ENCODE peak calls at places on chromosomes 5 and 9, in four cellular contexts. One of them, this sample, is unnamed.

GRCh38 chr9:70093944-70094343 is 50.3 kb downstream of the MAMDC2 start:
- DNase-seq in activated CD4-positive, CD25-positive, alpha-beta regulatory T cell treated with anti-CD3 and anti-CD28 coated beads, Interleukin-2, amount 50 U/mL, for 16 hours: no peak
- DNase-seq in NCI-H1092 treated with DMSO at 0.1 percent for 48 hours: no peak
- DNase-seq in activated T-helper 1 cell treated with anti-CD3 and anti-CD28 coated beads, Interleukin-2, amount 50 U/mL, for 16 hours: no peak
- DNase-seq in this sample: no peak

GRCh38 chr9:2418619-2419018 is 203.0 kb upstream of the VLDLR start:
- DNase-seq in activated CD4-positive, CD25-positive, alpha-beta regulatory T cell treated with anti-CD3 and anti-CD28 coated beads, Interleukin-2, amount 50 U/mL, for 16 hours: no peak
- DNase-seq in NCI-H1092 treated with DMSO at 0.1 percent for 48 hours: peak; percentile 59
- DNase-seq in activated T-helper 1 cell treated with anti-CD3 and anti-CD28 coated beads, Interleukin-2, amount 50 U/mL, for 16 hours: no peak
- DNase-seq in this sample: peak; percentile 6

GRCh38 chr5:66440202-66440680 is 156.0 kb upstream of the MAST4 start:
- DNase-seq in activated CD4-positive, CD25-positive, alpha-beta regulatory T cell treated with anti-CD3 and anti-CD28 coated beads, Interleukin-2, amount 50 U/mL, for 16 hours: no peak
- DNase-seq in NCI-H1092 treated with DMSO at 0.1 percent for 48 hours: no peak
- DNase-seq in activated T-helper 1 cell treated with anti-CD3 and anti-CD28 coated beads, Interleukin-2, amount 50 U/mL, for 16 hours: no peak
- DNase-seq in this sample: no peak

GRCh38 chr5:89929834-89930233 is 479.7 kb downstream of the CETN3 start:
- DNase-seq in activated CD4-positive, CD25-positive, alpha-beta regulatory T cell treated with anti-CD3 and anti-CD28 coated beads, Interleukin-2, amount 50 U/mL, for 16 hours: no peak
- DNase-seq in NCI-H1092 treated with DMSO at 0.1 percent for 48 hours: no peak
- DNase-seq in activated T-helper 1 cell treated with anti-CD3 and anti-CD28 coated beads, Interleukin-2, amount 50 U/mL, for 16 hours: no peak
- DNase-seq in this sample: no peak

GRCh38 chr9:97918641-97919040 is 3.7 kb downstream of the TRMO start:
- DNase-seq in activated CD4-positive, CD25-positive, alpha-beta regulatory T cell treated with anti-CD3 and anti-CD28 coated beads, Interleukin-2, amount 50 U/mL, for 16 hours: no peak
- DNase-seq in NCI-H1092 treated with DMSO at 0.1 percent for 48 hours: no peak
- DNase-seq in activated T-helper 1 cell treated with anti-CD3 and anti-CD28 coated beads, Interleukin-2, amount 50 U/mL, for 16 hours: no peak
- DNase-seq in this sample: no peak

GRCh38 chr5:90344693-90345092 is 64.9 kb downstream of the CETN3 start:
- DNase-seq in activated CD4-positive, CD25-positive, alpha-beta regulatory T cell treated with anti-CD3 and anti-CD28 coated beads, Interleukin-2, amount 50 U/mL, for 16 hours: no peak
- DNase-seq in NCI-H1092 treated with DMSO at 0.1 percent for 48 hours: no peak
- DNase-seq in activated T-helper 1 cell treated with anti-CD3 and anti-CD28 coated beads, Interleukin-2, amount 50 U/mL, for 16 hours: no peak
- DNase-seq in this sample: no peak

GRCh38 chr9:128456613-128457061 is 831 bp downstream of the ODF2 start:
- DNase-seq in activated CD4-positive, CD25-positive, alpha-beta regulatory T cell treated with anti-CD3 and anti-CD28 coated beads, Interleukin-2, amount 50 U/mL, for 16 hours: peak; percentile 47
- DNase-seq in NCI-H1092 treated with DMSO at 0.1 percent for 48 hours: peak; percentile 71
- DNase-seq in activated T-helper 1 cell treated with anti-CD3 and anti-CD28 coated beads, Interleukin-2, amount 50 U/mL, for 16 hours: peak; percentile 45
- DNase-seq in this sample: peak; percentile 59

GRCh38 chr5:140142802-140143201 is 17.1 kb downstream of the IGIP start:
- DNase-seq in activated CD4-positive, CD25-positive, alpha-beta regulatory T cell treated with anti-CD3 and anti-CD28 coated beads, Interleukin-2, amount 50 U/mL, for 16 hours: no peak
- DNase-seq in NCI-H1092 treated with DMSO at 0.1 percent for 48 hours: no peak
- DNase-seq in activated T-helper 1 cell treated with anti-CD3 and anti-CD28 coated beads, Interleukin-2, amount 50 U/mL, for 16 hours: no peak
- DNase-seq in this sample: no peak

GRCh38 chr5:91928751-91929521 is 545.8 kb upstream of the ARRDC3 start:
- DNase-seq in activated CD4-positive, CD25-positive, alpha-beta regulatory T cell treated with anti-CD3 and anti-CD28 coated beads, Interleukin-2, amount 50 U/mL, for 16 hours: no peak
- DNase-seq in NCI-H1092 treated with DMSO at 0.1 percent for 48 hours: peak; percentile 42
- DNase-seq in activated T-helper 1 cell treated with anti-CD3 and anti-CD28 coated beads, Interleukin-2, amount 50 U/mL, for 16 hours: no peak
- DNase-seq in this sample: peak; percentile 68

GRCh38 chr5:1477341-1477740 is 32.1 kb upstream of the SLC6A3 start:
- DNase-seq in activated CD4-positive, CD25-positive, alpha-beta regulatory T cell treated with anti-CD3 and anti-CD28 coated beads, Interleukin-2, amount 50 U/mL, for 16 hours: no peak
- DNase-seq in NCI-H1092 treated with DMSO at 0.1 percent for 48 hours: no peak
- DNase-seq in activated T-helper 1 cell treated with anti-CD3 and anti-CD28 coated beads, Interleukin-2, amount 50 U/mL, for 16 hours: no peak
- DNase-seq in this sample: no peak

GRCh38 chr5:127550652-127551409 is 33.4 kb downstream of the PRRC1 start:
- DNase-seq in activated CD4-positive, CD25-positive, alpha-beta regulatory T cell treated with anti-CD3 and anti-CD28 coated beads, Interleukin-2, amount 50 U/mL, for 16 hours: no peak
- DNase-seq in NCI-H1092 treated with DMSO at 0.1 percent for 48 hours: no peak
- DNase-seq in activated T-helper 1 cell treated with anti-CD3 and anti-CD28 coated beads, Interleukin-2, amount 50 U/mL, for 16 hours: no peak
- DNase-seq in this sample: no peak

GRCh38 chr9:5621327-5621726 is 7.6 kb upstream of the RIC1 start:
- DNase-seq in activated CD4-positive, CD25-positive, alpha-beta regulatory T cell treated with anti-CD3 and anti-CD28 coated beads, Interleukin-2, amount 50 U/mL, for 16 hours: no peak
- DNase-seq in NCI-H1092 treated with DMSO at 0.1 percent for 48 hours: no peak
- DNase-seq in activated T-helper 1 cell treated with anti-CD3 and anti-CD28 coated beads, Interleukin-2, amount 50 U/mL, for 16 hours: no peak
- DNase-seq in this sample: peak; percentile 13

GRCh38 chr9:19085295-19085694 is 17.4 kb downstream of the HAUS6 start:
- DNase-seq in activated CD4-positive, CD25-positive, alpha-beta regulatory T cell treated with anti-CD3 and anti-CD28 coated beads, Interleukin-2, amount 50 U/mL, for 16 hours: no peak
- DNase-seq in NCI-H1092 treated with DMSO at 0.1 percent for 48 hours: peak; percentile 37
- DNase-seq in activated T-helper 1 cell treated with anti-CD3 and anti-CD28 coated beads, Interleukin-2, amount 50 U/mL, for 16 hours: no peak
- DNase-seq in this sample: no peak

GRCh38 chr9:132670816-132671371 is 630 bp downstream of the GTF3C4 start:
- DNase-seq in activated CD4-positive, CD25-positive, alpha-beta regulatory T cell treated with anti-CD3 and anti-CD28 coated beads, Interleukin-2, amount 50 U/mL, for 16 hours: peak; percentile 10
- DNase-seq in NCI-H1092 treated with DMSO at 0.1 percent for 48 hours: no peak
- DNase-seq in activated T-helper 1 cell treated with anti-CD3 and anti-CD28 coated beads, Interleukin-2, amount 50 U/mL, for 16 hours: peak; percentile 47
- DNase-seq in this sample: no peak

GRCh38 chr5:66864240-66864884 is 268.2 kb downstream of the MAST4 start:
- DNase-seq in activated CD4-positive, CD25-positive, alpha-beta regulatory T cell treated with anti-CD3 and anti-CD28 coated beads, Interleukin-2, amount 50 U/mL, for 16 hours: peak; percentile 6
- DNase-seq in NCI-H1092 treated with DMSO at 0.1 percent for 48 hours: no peak
- DNase-seq in activated T-helper 1 cell treated with anti-CD3 and anti-CD28 coated beads, Interleukin-2, amount 50 U/mL, for 16 hours: no peak
- DNase-seq in this sample: peak; percentile 40

GRCh38 chr9:107489687-107490605 is at the start of gene KLF4:
- DNase-seq in activated CD4-positive, CD25-positive, alpha-beta regulatory T cell treated with anti-CD3 and anti-CD28 coated beads, Interleukin-2, amount 50 U/mL, for 16 hours: no peak
- DNase-seq in NCI-H1092 treated with DMSO at 0.1 percent for 48 hours: peak; percentile 92
- DNase-seq in activated T-helper 1 cell treated with anti-CD3 and anti-CD28 coated beads, Interleukin-2, amount 50 U/mL, for 16 hours: peak; percentile 22
- DNase-seq in this sample: peak; percentile 91

GRCh38 chr9:121906074-121906520 is 187.0 kb downstream of the TTLL11 start:
- DNase-seq in activated CD4-positive, CD25-positive, alpha-beta regulatory T cell treated with anti-CD3 and anti-CD28 coated beads, Interleukin-2, amount 50 U/mL, for 16 hours: no peak
- DNase-seq in NCI-H1092 treated with DMSO at 0.1 percent for 48 hours: no peak
- DNase-seq in activated T-helper 1 cell treated with anti-CD3 and anti-CD28 coated beads, Interleukin-2, amount 50 U/mL, for 16 hours: no peak
- DNase-seq in this sample: no peak

GRCh38 chr9:115204827-115205506 is 87.0 kb upstream of the TNC start:
- DNase-seq in activated CD4-positive, CD25-positive, alpha-beta regulatory T cell treated with anti-CD3 and anti-CD28 coated beads, Interleukin-2, amount 50 U/mL, for 16 hours: no peak
- DNase-seq in NCI-H1092 treated with DMSO at 0.1 percent for 48 hours: no peak
- DNase-seq in activated T-helper 1 cell treated with anti-CD3 and anti-CD28 coated beads, Interleukin-2, amount 50 U/mL, for 16 hours: no peak
- DNase-seq in this sample: peak; percentile 31

GRCh38 chr9:38017149-38017884 is 51.7 kb downstream of the SHB start:
- DNase-seq in activated CD4-positive, CD25-positive, alpha-beta regulatory T cell treated with anti-CD3 and anti-CD28 coated beads, Interleukin-2, amount 50 U/mL, for 16 hours: no peak
- DNase-seq in NCI-H1092 treated with DMSO at 0.1 percent for 48 hours: peak; percentile 37
- DNase-seq in activated T-helper 1 cell treated with anti-CD3 and anti-CD28 coated beads, Interleukin-2, amount 50 U/mL, for 16 hours: no peak
- DNase-seq in this sample: no peak

GRCh38 chr5:124477002-124477546 is 269.4 kb downstream of the ZNF608 start:
- DNase-seq in activated CD4-positive, CD25-positive, alpha-beta regulatory T cell treated with anti-CD3 and anti-CD28 coated beads, Interleukin-2, amount 50 U/mL, for 16 hours: no peak
- DNase-seq in NCI-H1092 treated with DMSO at 0.1 percent for 48 hours: no peak
- DNase-seq in activated T-helper 1 cell treated with anti-CD3 and anti-CD28 coated beads, Interleukin-2, amount 50 U/mL, for 16 hours: no peak
- DNase-seq in this sample: no peak

GRCh38 chr9:107847977-107848376 is 358.4 kb upstream of the KLF4 start:
- DNase-seq in activated CD4-positive, CD25-positive, alpha-beta regulatory T cell treated with anti-CD3 and anti-CD28 coated beads, Interleukin-2, amount 50 U/mL, for 16 hours: no peak
- DNase-seq in NCI-H1092 treated with DMSO at 0.1 percent for 48 hours: no peak
- DNase-seq in activated T-helper 1 cell treated with anti-CD3 and anti-CD28 coated beads, Interleukin-2, amount 50 U/mL, for 16 hours: no peak
- DNase-seq in this sample: peak; percentile 17

GRCh38 chr9:4750021-4750673 is 9.1 kb upstream of the AK3 start:
- DNase-seq in activated CD4-positive, CD25-positive, alpha-beta regulatory T cell treated with anti-CD3 and anti-CD28 coated beads, Interleukin-2, amount 50 U/mL, for 16 hours: no peak
- DNase-seq in NCI-H1092 treated with DMSO at 0.1 percent for 48 hours: peak; percentile 35
- DNase-seq in activated T-helper 1 cell treated with anti-CD3 and anti-CD28 coated beads, Interleukin-2, amount 50 U/mL, for 16 hours: no peak
- DNase-seq in this sample: peak; percentile 30

GRCh38 chr5:56706504-56706903 is 108.8 kb upstream of the MAP3K1 start:
- DNase-seq in activated CD4-positive, CD25-positive, alpha-beta regulatory T cell treated with anti-CD3 and anti-CD28 coated beads, Interleukin-2, amount 50 U/mL, for 16 hours: no peak
- DNase-seq in NCI-H1092 treated with DMSO at 0.1 percent for 48 hours: no peak
- DNase-seq in activated T-helper 1 cell treated with anti-CD3 and anti-CD28 coated beads, Interleukin-2, amount 50 U/mL, for 16 hours: no peak
- DNase-seq in this sample: no peak

GRCh38 chr5:73764586-73764985 is 138.6 kb downstream of the ARHGEF28 start:
- DNase-seq in activated CD4-positive, CD25-positive, alpha-beta regulatory T cell treated with anti-CD3 and anti-CD28 coated beads, Interleukin-2, amount 50 U/mL, for 16 hours: no peak
- DNase-seq in NCI-H1092 treated with DMSO at 0.1 percent for 48 hours: no peak
- DNase-seq in activated T-helper 1 cell treated with anti-CD3 and anti-CD28 coated beads, Interleukin-2, amount 50 U/mL, for 16 hours: no peak
- DNase-seq in this sample: peak; percentile 47

GRCh38 chr9:12702160-12702758 is 9.1 kb downstream of the TYRP1 start:
- DNase-seq in activated CD4-positive, CD25-positive, alpha-beta regulatory T cell treated with anti-CD3 and anti-CD28 coated beads, Interleukin-2, amount 50 U/mL, for 16 hours: no peak
- DNase-seq in NCI-H1092 treated with DMSO at 0.1 percent for 48 hours: no peak
- DNase-seq in activated T-helper 1 cell treated with anti-CD3 and anti-CD28 coated beads, Interleukin-2, amount 50 U/mL, for 16 hours: no peak
- DNase-seq in this sample: peak; percentile 57

GRCh38 chr9:105964171-105964570 is 269.8 kb downstream of the TMEM38B start:
- DNase-seq in activated CD4-positive, CD25-positive, alpha-beta regulatory T cell treated with anti-CD3 and anti-CD28 coated beads, Interleukin-2, amount 50 U/mL, for 16 hours: no peak
- DNase-seq in NCI-H1092 treated with DMSO at 0.1 percent for 48 hours: no peak
- DNase-seq in activated T-helper 1 cell treated with anti-CD3 and anti-CD28 coated beads, Interleukin-2, amount 50 U/mL, for 16 hours: no peak
- DNase-seq in this sample: no peak

GRCh38 chr5:94847726-94848125 is 229.3 kb downstream of the SLF1 start:
- DNase-seq in activated CD4-positive, CD25-positive, alpha-beta regulatory T cell treated with anti-CD3 and anti-CD28 coated beads, Interleukin-2, amount 50 U/mL, for 16 hours: no peak
- DNase-seq in NCI-H1092 treated with DMSO at 0.1 percent for 48 hours: no peak
- DNase-seq in activated T-helper 1 cell treated with anti-CD3 and anti-CD28 coated beads, Interleukin-2, amount 50 U/mL, for 16 hours: no peak
- DNase-seq in this sample: no peak

GRCh38 chr9:95696701-95697100 is 178.8 kb upstream of the ERCC6L2 start:
- DNase-seq in activated CD4-positive, CD25-positive, alpha-beta regulatory T cell treated with anti-CD3 and anti-CD28 coated beads, Interleukin-2, amount 50 U/mL, for 16 hours: no peak
- DNase-seq in NCI-H1092 treated with DMSO at 0.1 percent for 48 hours: no peak
- DNase-seq in activated T-helper 1 cell treated with anti-CD3 and anti-CD28 coated beads, Interleukin-2, amount 50 U/mL, for 16 hours: no peak
- DNase-seq in this sample: peak; percentile 21

GRCh38 chr9:133054966-133055365 is 6.8 kb upstream of the CEL start:
- DNase-seq in activated CD4-positive, CD25-positive, alpha-beta regulatory T cell treated with anti-CD3 and anti-CD28 coated beads, Interleukin-2, amount 50 U/mL, for 16 hours: no peak
- DNase-seq in NCI-H1092 treated with DMSO at 0.1 percent for 48 hours: no peak
- DNase-seq in activated T-helper 1 cell treated with anti-CD3 and anti-CD28 coated beads, Interleukin-2, amount 50 U/mL, for 16 hours: no peak
- DNase-seq in this sample: no peak

GRCh38 chr9:27625751-27626628 is 52.7 kb upstream of the C9orf72 start:
- DNase-seq in activated CD4-positive, CD25-positive, alpha-beta regulatory T cell treated with anti-CD3 and anti-CD28 coated beads, Interleukin-2, amount 50 U/mL, for 16 hours: no peak
- DNase-seq in NCI-H1092 treated with DMSO at 0.1 percent for 48 hours: no peak
- DNase-seq in activated T-helper 1 cell treated with anti-CD3 and anti-CD28 coated beads, Interleukin-2, amount 50 U/mL, for 16 hours: no peak
- DNase-seq in this sample: peak; percentile 40

GRCh38 chr5:135076801-135077200 is 42.8 kb upstream of the PITX1 start:
- DNase-seq in activated CD4-positive, CD25-positive, alpha-beta regulatory T cell treated with anti-CD3 and anti-CD28 coated beads, Interleukin-2, amount 50 U/mL, for 16 hours: no peak
- DNase-seq in NCI-H1092 treated with DMSO at 0.1 percent for 48 hours: no peak
- DNase-seq in activated T-helper 1 cell treated with anti-CD3 and anti-CD28 coated beads, Interleukin-2, amount 50 U/mL, for 16 hours: no peak
- DNase-seq in this sample: no peak

GRCh38 chr9:87465791-87466190 is 31.9 kb upstream of the DAPK1 start:
- DNase-seq in activated CD4-positive, CD25-positive, alpha-beta regulatory T cell treated with anti-CD3 and anti-CD28 coated beads, Interleukin-2, amount 50 U/mL, for 16 hours: no peak
- DNase-seq in NCI-H1092 treated with DMSO at 0.1 percent for 48 hours: no peak
- DNase-seq in activated T-helper 1 cell treated with anti-CD3 and anti-CD28 coated beads, Interleukin-2, amount 50 U/mL, for 16 hours: no peak
- DNase-seq in this sample: no peak

GRCh38 chr5:113047234-113047633 is 70.6 kb downstream of the DCP2 start:
- DNase-seq in activated CD4-positive, CD25-positive, alpha-beta regulatory T cell treated with anti-CD3 and anti-CD28 coated beads, Interleukin-2, amount 50 U/mL, for 16 hours: no peak
- DNase-seq in NCI-H1092 treated with DMSO at 0.1 percent for 48 hours: no peak
- DNase-seq in activated T-helper 1 cell treated with anti-CD3 and anti-CD28 coated beads, Interleukin-2, amount 50 U/mL, for 16 hours: no peak
- DNase-seq in this sample: peak; percentile 89

GRCh38 chr5:14142856-14143508 is at the start of gene TRIO:
- DNase-seq in activated CD4-positive, CD25-positive, alpha-beta regulatory T cell treated with anti-CD3 and anti-CD28 coated beads, Interleukin-2, amount 50 U/mL, for 16 hours: peak; percentile 31
- DNase-seq in NCI-H1092 treated with DMSO at 0.1 percent for 48 hours: peak; percentile 93
- DNase-seq in activated T-helper 1 cell treated with anti-CD3 and anti-CD28 coated beads, Interleukin-2, amount 50 U/mL, for 16 hours: peak; percentile 48
- DNase-seq in this sample: peak; percentile 95

GRCh38 chr5:174532453-174533126 is 191.8 kb upstream of the MSX2 start:
- DNase-seq in activated CD4-positive, CD25-positive, alpha-beta regulatory T cell treated with anti-CD3 and anti-CD28 coated beads, Interleukin-2, amount 50 U/mL, for 16 hours: no peak
- DNase-seq in NCI-H1092 treated with DMSO at 0.1 percent for 48 hours: no peak
- DNase-seq in activated T-helper 1 cell treated with anti-CD3 and anti-CD28 coated beads, Interleukin-2, amount 50 U/mL, for 16 hours: no peak
- DNase-seq in this sample: peak; percentile 96

GRCh38 chr9:114289571-114290481 is 33.1 kb upstream of the ORM1 start:
- DNase-seq in activated CD4-positive, CD25-positive, alpha-beta regulatory T cell treated with anti-CD3 and anti-CD28 coated beads, Interleukin-2, amount 50 U/mL, for 16 hours: no peak
- DNase-seq in NCI-H1092 treated with DMSO at 0.1 percent for 48 hours: no peak
- DNase-seq in activated T-helper 1 cell treated with anti-CD3 and anti-CD28 coated beads, Interleukin-2, amount 50 U/mL, for 16 hours: no peak
- DNase-seq in this sample: no peak

GRCh38 chr9:95879591-95879990 is 4.1 kb downstream of the ERCC6L2 start:
- DNase-seq in activated CD4-positive, CD25-positive, alpha-beta regulatory T cell treated with anti-CD3 and anti-CD28 coated beads, Interleukin-2, amount 50 U/mL, for 16 hours: no peak
- DNase-seq in NCI-H1092 treated with DMSO at 0.1 percent for 48 hours: no peak
- DNase-seq in activated T-helper 1 cell treated with anti-CD3 and anti-CD28 coated beads, Interleukin-2, amount 50 U/mL, for 16 hours: no peak
- DNase-seq in this sample: no peak